ENCODE peak calls at places on chromosomes 12 and 14, in five cellular contexts. One of them, this sample, is unnamed.

GRCh38 chr12:107253361-107253760 is 160.0 kb upstream of the CRY1 start:
- DNase-seq in GM12878: no peak
- DNase-seq in HT-29: no peak
- DNase-seq in activated CD8-positive, alpha-beta T cell treated with anti-CD3 and anti-CD28 coated beads, Interleukin-2, amount 10 ng/mL, durations not matched to agents 7 days and 5 days: no peak
- DNase-seq in NB4: no peak
- DNase-seq in this sample: no peak

GRCh38 chr14:38623661-38624060 is 367.8 kb upstream of the CLEC14A start:
- DNase-seq in activated CD8-positive, alpha-beta T cell treated with anti-CD3 and anti-CD28 coated beads, Interleukin-2, amount 10 ng/mL, durations not matched to agents 7 days and 5 days: no peak
- DNase-seq in GM12878: no peak
- DNase-seq in NB4: no peak
- DNase-seq in HT-29: no peak
- DNase-seq in this sample: no peak

GRCh38 chr14:59483360-59483759 is 848 bp downstream of the L3HYPDH start:
- DNase-seq in activated CD8-positive, alpha-beta T cell treated with anti-CD3 and anti-CD28 coated beads, Interleukin-2, amount 10 ng/mL, durations not matched to agents 7 days and 5 days: no peak
- DNase-seq in NB4: no peak
- DNase-seq in GM12878: no peak
- DNase-seq in HT-29: peak; percentile 38
- DNase-seq in this sample: no peak

GRCh38 chr12:93061414-93062099 is 132.5 kb upstream of the EEA1 start:
- DNase-seq in HT-29: no peak
- DNase-seq in GM12878: no peak
- DNase-seq in activated CD8-positive, alpha-beta T cell treated with anti-CD3 and anti-CD28 coated beads, Interleukin-2, amount 10 ng/mL, durations not matched to agents 7 days and 5 days: no peak
- DNase-seq in NB4: no peak
- DNase-seq in this sample: no peak

GRCh38 chr12:124709722-124710656 is 142.6 kb upstream of the NCOR2 start:
- DNase-seq in NB4: no peak
- DNase-seq in GM12878: no peak
- DNase-seq in HT-29: no peak
- DNase-seq in activated CD8-positive, alpha-beta T cell treated with anti-CD3 and anti-CD28 coated beads, Interleukin-2, amount 10 ng/mL, durations not matched to agents 7 days and 5 days: no peak
- DNase-seq in this sample: no peak

GRCh38 chr14:88802596-88802995 is 9.8 kb upstream of the EML5 start:
- DNase-seq in NB4: no peak
- DNase-seq in activated CD8-positive, alpha-beta T cell treated with anti-CD3 and anti-CD28 coated beads, Interleukin-2, amount 10 ng/mL, durations not matched to agents 7 days and 5 days: no peak
- DNase-seq in HT-29: no peak
- DNase-seq in GM12878: no peak
- DNase-seq in this sample: no peak

GRCh38 chr12:53746592-53747491 is 4.9 kb downstream of the CISTR start:
- DNase-seq in GM12878: peak; percentile 35
- DNase-seq in activated CD8-positive, alpha-beta T cell treated with anti-CD3 and anti-CD28 coated beads, Interleukin-2, amount 10 ng/mL, durations not matched to agents 7 days and 5 days: peak; percentile 92
- DNase-seq in HT-29: peak; percentile 93
- DNase-seq in NB4: peak; percentile 89
- DNase-seq in this sample: peak; percentile 73

GRCh38 chr14:99562848-99563748 is 40.9 kb downstream of the CCDC85C start:
- DNase-seq in GM12878: no peak
- DNase-seq in activated CD8-positive, alpha-beta T cell treated with anti-CD3 and anti-CD28 coated beads, Interleukin-2, amount 10 ng/mL, durations not matched to agents 7 days and 5 days: no peak
- DNase-seq in NB4: no peak
- DNase-seq in HT-29: peak; percentile 84
- DNase-seq in this sample: no peak

This sample was measured in GM06990.